ENCODE peak calls at places on chromosomes 6 and 20, in six cellular contexts. G is NCI-H2081 treated with DMSO at 0.1 percent for 48 hours, I is ovary, Z is amniotic stem cell, S is SK-N-DZ, N is EL. V is an unnamed sample.

GRCh38 chr6:67679566-67680296 is 955.4 kb upstream of the ADGRB3 start:
- DNase-seq in Z (no peak), N (no peak), S (no peak), G (no peak), I (no peak), V (no peak)

GRCh38 chr6:2450546-2450945 is 205.1 kb upstream of the GMDS start:
- DNase-seq in I (no peak), S (peak), G (peak), N (peak), Z (no peak), V (no peak)

GRCh38 chr6:150841189-150841588 is 24.3 kb upstream of the MTHFD1L start:
- DNase-seq in Z (no peak), N (no peak), G (no peak), I (no peak), S (no peak), V (no peak)

GRCh38 chr6:112690497-112691202 is 343.5 kb downstream of the RFPL4B start:
- DNase-seq in I (no peak), Z (no peak), N (peak), G (peak), S (peak), V (no peak)

GRCh38 chr6:152273002-152273401 is 364.2 kb downstream of the SYNE1 start:
- DNase-seq in I (no peak), Z (no peak), G (no peak), N (peak), S (no peak), V (no peak)

GRCh38 chr6:130696806-130697205 is 130.4 kb upstream of the SMLR1 start:
- DNase-seq in S (no peak), G (no peak), Z (no peak), N (no peak), I (no peak), V (no peak)

GRCh38 chr6:17886891-17887290 is 100.5 kb downstream of the KIF13A start:
- DNase-seq in G (no peak), S (no peak), I (no peak), Z (no peak), N (no peak), V (no peak)

GRCh38 chr6:56440551-56440981 is 193.2 kb upstream of the COL21A1 start:
- DNase-seq in Z (no peak), I (no peak), G (no peak), N (no peak), S (no peak), V (no peak)

GRCh38 chr20:25129908-25130307 is 48.0 kb upstream of the VSX1 start:
- DNase-seq in N (no peak), I (no peak), G (no peak), Z (no peak), S (no peak), V (no peak)

GRCh38 chr6:73024598-73024997 is 200.7 kb downstream of the KHDC1L start:
- DNase-seq in S (no peak), G (no peak), Z (no peak), N (peak), I (no peak), V (no peak)

GRCh38 chr6:11358904-11359840 is 126.7 kb upstream of the NEDD9 start:
- DNase-seq in G (no peak), Z (no peak), I (no peak), N (no peak), S (no peak), V (no peak)

GRCh38 chr6:33927551-33927950 is 123.7 kb upstream of the MLN start:
- DNase-seq in Z (no peak), N (peak), G (no peak), S (no peak), I (peak), V (no peak)

GRCh38 chr6:169427856-169428255 is 174.2 kb upstream of the THBS2 start:
- DNase-seq in I (peak), Z (no peak), S (no peak), N (peak), G (no peak), V (no peak)

GRCh38 chr6:26232306-26232949 is 132.6 kb upstream of the BTN3A2 start:
- DNase-seq in I (no peak), N (no peak), Z (no peak), S (no peak), G (no peak), V (no peak)

GRCh38 chr6:120198033-120198432 is 848.5 kb upstream of the MAN1A1 start:
- DNase-seq in I (no peak), G (no peak), N (peak), Z (no peak), S (peak), V (no peak)

GRCh38 chr20:33372993-33373441 is 28.3 kb downstream of the CDK5RAP1 start:
- DNase-seq in N (no peak), S (no peak), G (no peak), Z (no peak), I (no peak), V (no peak)

GRCh38 chr6:127515794-127516675 is 3.1 kb downstream of the MTCL3 start:
- DNase-seq in S (peak), G (no peak), N (peak), I (peak), Z (peak), V (peak)

GRCh38 chr6:165571068-165571682 is 91.9 kb downstream of the PDE10A start:
- DNase-seq in Z (no peak), S (no peak), N (no peak), I (no peak), G (no peak), V (no peak)

GRCh38 chr6:128208078-128208477 is 307.2 kb upstream of the THEMIS start:
- DNase-seq in N (peak), G (no peak), Z (no peak), I (no peak), S (no peak), V (no peak)

GRCh38 chr6:167689751-167690150 is 137.0 kb upstream of the AFDN start:
- DNase-seq in Z (no peak), S (no peak), N (no peak), G (no peak), I (no peak), V (no peak)

GRCh38 chr6:43061861-43062260 is 2.4 kb downstream of the KLC4 start:
- DNase-seq in Z (no peak), N (peak), I (no peak), S (no peak), G (no peak), V (no peak)

GRCh38 chr6:42426191-42426590 is 25.5 kb downstream of the TRERF1 start:
- DNase-seq in Z (no peak), N (no peak), G (no peak), S (no peak), I (no peak), V (no peak)

GRCh38 chr6:157873735-157874344 is 50.8 kb downstream of the SNX9 start:
- DNase-seq in N (peak), I (peak), S (peak), Z (no peak), G (no peak), V (peak)

GRCh38 chr6:169589293-169589692 is 112.5 kb downstream of the WDR27 start:
- DNase-seq in N (no peak), S (no peak), G (no peak), I (no peak), Z (no peak), V (no peak)

GRCh38 chr6:155245193-155245592 is 18.6 kb upstream of the CLDN20 start:
- DNase-seq in Z (no peak), G (no peak), S (no peak), N (no peak), I (no peak), V (no peak)

GRCh38 chr20:10318625-10319024 is 100.0 kb downstream of the SNAP25 start:
- DNase-seq in N (no peak), I (no peak), G (no peak), Z (no peak), S (no peak), V (no peak)

GRCh38 chr20:1617055-1617454 is 2.8 kb downstream of the SIRPB1 start:
- DNase-seq in S (no peak), G (no peak), N (no peak), I (no peak), Z (no peak), V (no peak)

GRCh38 chr6:131033631-131034030 is 29.4 kb downstream of the EPB41L2 start:
- DNase-seq in G (no peak), N (no peak), S (no peak), I (no peak), Z (no peak), V (no peak)

GRCh38 chr6:70663881-70664466 is 3.7 kb upstream of the SMAP1 start:
- DNase-seq in S (no peak), I (no peak), Z (no peak), N (no peak), G (no peak), V (no peak)

GRCh38 chr20:40741507-40742106 is 52.6 kb upstream of the MAFB start:
- DNase-seq in G (no peak), N (peak), I (no peak), Z (no peak), S (peak), V (peak)